ENCODE peak calls at places on chromosomes 13 and 19, in four cellular contexts. N is MM.1S, D is thoracic aorta, C is HFF-Myc. Z is an unnamed sample.

GRCh38 chr19:29609636-29610035 is 3.6 kb downstream of the POP4 start:
- DNase-seq in D (no peak), C (no peak), N (no peak), Z (no peak)

GRCh38 chr13:27425151-27425917 is 915 bp downstream of the GTF3A start:
- DNase-seq in D (no peak), N (no peak), C (no peak), Z (no peak)

GRCh38 chr13:77521194-77521593 is 14.3 kb upstream of the SCEL start:
- DNase-seq in C (no peak), N (no peak), D (no peak), Z (no peak)

GRCh38 chr13:111397202-111397880 is 76.9 kb downstream of the TEX29 start:
- DNase-seq in D (no peak), N (no peak), C (no peak), Z (peak)

GRCh38 chr13:111399776-111400505 is 79.5 kb downstream of the TEX29 start:
- DNase-seq in N (no peak), C (no peak), D (no peak), Z (peak)

GRCh38 chr19:29770653-29771052 is 41.1 kb upstream of the CCNE1 start:
- DNase-seq in N (no peak), C (no peak), D (no peak), Z (no peak)

GRCh38 chr13:102597029-102598015 is 536 bp downstream of the TPP2 start:
- DNase-seq in N (peak), D (no peak), C (no peak), Z (peak)

GRCh38 chr13:53782400-53783030 is 753.9 kb downstream of the OLFM4 start:
- DNase-seq in D (no peak), N (peak), C (peak), Z (no peak)

GRCh38 chr13:30585748-30586262 is 31.9 kb upstream of the USPL1 start:
- DNase-seq in N (no peak), C (no peak), D (no peak), Z (no peak)

DNA sequence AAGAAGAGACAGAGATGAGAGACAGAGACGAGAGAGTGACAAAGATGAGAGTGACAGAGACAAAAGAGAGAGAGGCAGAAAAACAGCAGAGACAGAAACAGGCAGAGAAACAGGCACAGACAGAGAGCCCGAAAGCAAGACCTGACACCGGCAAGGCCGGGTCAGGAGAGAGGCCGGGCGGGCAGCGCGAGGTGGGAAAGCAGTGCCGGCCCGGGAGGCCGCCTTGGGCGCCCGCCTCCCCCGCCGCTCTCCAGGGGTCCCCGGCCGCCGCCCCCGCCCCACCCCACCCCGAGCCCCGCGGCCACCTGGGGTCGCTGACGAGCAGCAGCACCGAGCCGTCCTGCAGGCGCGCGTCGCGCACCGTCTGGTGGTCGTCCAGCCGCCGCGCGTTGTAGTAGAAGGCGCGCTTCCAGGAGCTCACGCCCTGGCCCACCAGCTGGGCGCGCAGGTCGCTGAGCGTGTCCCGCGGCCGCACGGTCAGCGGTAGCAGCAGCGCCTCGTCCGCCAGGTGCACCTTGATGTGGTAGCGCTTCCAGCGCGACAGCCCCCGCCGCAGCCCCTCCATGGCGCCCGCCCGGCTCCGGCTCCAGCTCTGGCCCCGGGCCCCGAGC is at the start of gene TINCR:
- DNase-seq in C (no peak), N (no peak), D (no peak), Z (no peak)
- TF ChIP-seq CTCF in C (no peak), N (no peak), D (no peak), Z (no peak)

DNA sequence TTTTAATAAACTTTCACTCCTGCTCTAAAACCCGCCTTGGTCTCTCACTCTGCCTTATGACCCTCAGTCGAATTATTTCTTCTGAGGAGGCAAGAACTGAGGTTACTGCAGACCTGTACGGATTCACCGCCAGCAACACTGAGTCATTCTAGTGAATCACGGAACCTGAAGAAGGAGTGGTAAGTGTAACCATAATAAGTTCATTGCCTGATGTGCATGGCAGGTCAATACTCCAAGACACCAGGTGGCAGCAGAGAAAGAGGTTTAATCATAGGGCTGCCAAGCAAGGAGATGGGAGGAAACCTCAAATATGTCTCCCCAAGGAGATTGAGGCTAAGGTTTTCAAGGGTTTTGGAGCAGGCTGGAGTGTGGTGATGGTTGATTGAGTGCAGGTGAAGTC is 204.3 kb upstream of the IPO5 start:
- DNase-seq in N (no peak), C (peak), D (no peak), Z (no peak)
- TF ChIP-seq CTCF in N (no peak), C (peak), D (no peak), Z (no peak)

GRCh38 chr19:50633973-50634372 is 5.7 kb downstream of the SYT3 start:
- DNase-seq in N (no peak), D (no peak), C (no peak), Z (no peak)

GRCh38 chr19:50629194-50629593 is 10.5 kb downstream of the SYT3 start:
- DNase-seq in C (no peak), D (no peak), N (no peak), Z (no peak)

GRCh38 chr19:50633359-50633758 is 6.3 kb downstream of the SYT3 start:
- DNase-seq in C (no peak), N (no peak), D (no peak), Z (no peak)

GRCh38 chr19:50629801-50630200 is 9.9 kb downstream of the SYT3 start:
- DNase-seq in D (no peak), N (no peak), C (no peak), Z (no peak)

DNA sequence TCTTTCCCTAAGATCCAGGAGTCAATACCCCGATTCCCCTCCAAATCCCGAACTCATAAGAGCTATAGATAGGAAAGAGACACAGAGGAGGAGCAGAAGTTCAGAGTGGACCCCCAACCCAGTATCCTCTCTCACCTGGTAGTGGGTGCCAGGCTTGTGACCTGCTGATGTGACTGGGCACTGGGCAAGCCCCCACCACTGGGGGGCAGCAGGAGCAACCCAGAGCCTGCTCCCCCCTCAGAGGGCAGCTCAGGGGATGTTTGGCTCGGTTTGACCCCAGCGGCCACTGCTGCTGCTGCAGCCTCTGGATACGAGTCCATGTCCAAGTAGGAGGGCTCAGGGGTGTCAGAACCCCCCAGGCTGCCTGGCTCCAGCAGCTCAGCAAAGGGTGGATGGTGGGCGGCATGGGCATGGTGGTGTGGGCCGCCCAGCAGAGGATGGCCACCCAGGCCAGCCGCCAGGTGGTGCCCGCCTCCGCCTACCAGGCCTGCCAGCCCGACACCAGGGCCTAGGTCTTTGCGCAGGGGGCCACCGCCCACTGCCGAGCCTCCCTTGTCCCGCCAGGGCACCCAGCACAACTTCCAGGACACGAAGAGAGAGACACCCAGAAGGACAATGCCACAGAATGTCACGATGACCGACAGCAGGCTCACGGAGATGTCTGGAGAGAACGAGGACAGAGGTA is 7.4 kb downstream of the SYT3 start:
- DNase-seq in C (no peak), D (no peak), N (no peak), Z (no peak)
- TF ChIP-seq CTCF in C (no peak), D (no peak), N (no peak), Z (no peak)

GRCh38 chr19:36060430-36060829 is 5.7 kb downstream of the WDR62 start:
- DNase-seq in C (no peak), N (peak), D (no peak), Z (no peak)
- TF ChIP-seq CTCF in C (peak), N (peak), D (no peak), Z (no peak)